ENCODE peak calls at places on chromosomes 11 and 22, in eight cellular contexts. I, T, D, Z, Q, B, O and R are unnamed samples.
A peak's percentile ranks its signal among the peaks of the same experiment; 100 is the strongest.

GRCh38 chr11:120131941-120132644 is 5.8 kb downstream of the TRIM29 start:
- DNase-seq in B (peak; percentile 5), T (no peak), D (no peak), I (no peak), O (peak; percentile 91), Z (peak; percentile 80), Q (peak; percentile 45), R (no peak)

GRCh38 chr11:33997473-33998347 is 53.8 kb upstream of the CAPRIN1 start:
- DNase-seq in B (no peak), O (peak; percentile 24), Q (no peak), D (no peak), Z (peak; percentile 17), T (no peak), I (no peak), R (no peak)

GRCh38 chr11:74085542-74085892 is 76.6 kb upstream of the UCP3 start:
- DNase-seq in B (no peak), Z (peak; percentile 16), I (peak; percentile 3), Q (peak; percentile 18), D (no peak), T (no peak), O (no peak), R (no peak)

GRCh38 chr11:77138106-77138649 is 10.1 kb downstream of the MYO7A start:
- DNase-seq in D (no peak), I (no peak), Q (no peak), T (no peak), Z (no peak), B (no peak), O (no peak), R (no peak)

GRCh38 chr11:70070736-70071135 is 7.4 kb upstream of the ANO1 start:
- DNase-seq in I (no peak), T (no peak), Q (no peak), Z (no peak), O (no peak), D (no peak), B (no peak), R (no peak)

GRCh38 chr11:31817621-31818493 is 6.7 kb upstream of the PAX6 start:
- DNase-seq in Z (no peak), T (no peak), Q (no peak), I (no peak), O (no peak), D (no peak), B (no peak), R (no peak)

GRCh38 chr11:57335023-57335342 is 709 bp downstream of the SSRP1 start:
- DNase-seq in B (no peak), I (no peak), D (no peak), Z (no peak), O (no peak), T (no peak), Q (no peak), R (no peak)

GRCh38 chr11:62497132-62497915 is 49.3 kb downstream of the AHNAK start:
- DNase-seq in T (no peak), Z (peak; percentile 86), B (no peak), Q (peak; percentile 34), O (peak; percentile 84), D (no peak), I (peak; percentile 75), R (no peak)

GRCh38 chr22:47610281-47610680 is 847.8 kb downstream of the TBC1D22A start:
- DNase-seq in O (no peak), I (no peak), T (no peak), B (no peak), Z (no peak), Q (no peak), D (no peak), R (no peak)

GRCh38 chr11:86671386-86672006 is 920 bp downstream of the ME3 start:
- DNase-seq in B (peak; percentile 84), Q (peak; percentile 55), T (no peak), Z (peak; percentile 36), O (no peak), I (peak; percentile 44), D (no peak), R (no peak)

GRCh38 chr11:61052182-61052972 is 49.9 kb upstream of the CD5 start:
- DNase-seq in B (no peak), D (no peak), Q (no peak), I (no peak), O (no peak), T (no peak), Z (no peak), R (no peak)

GRCh38 chr11:29271616-29272015 is 745.2 kb downstream of the KCNA4 start:
- DNase-seq in D (no peak), O (no peak), B (no peak), Q (no peak), Z (peak; percentile 8), I (no peak), T (no peak), R (no peak)

GRCh38 chr22:49585695-49586243 is 241.9 kb downstream of the BRD1 start:
- DNase-seq in Q (no peak), D (no peak), Z (no peak), B (no peak), I (no peak), T (no peak), O (no peak), R (no peak)

GRCh38 chr11:132994038-132994502 is 538.2 kb downstream of the OPCML start:
- DNase-seq in T (no peak), D (no peak), O (no peak), B (no peak), I (no peak), Z (no peak), Q (no peak), R (no peak)

GRCh38 chr11:132997396-132997795 is 534.9 kb downstream of the OPCML start:
- DNase-seq in B (no peak), I (no peak), O (no peak), T (no peak), Z (no peak), Q (no peak), D (no peak), R (no peak)

GRCh38 chr11:132988381-132988780 is 543.9 kb downstream of the OPCML start:
- DNase-seq in O (no peak), B (no peak), Z (no peak), D (no peak), Q (no peak), T (no peak), I (no peak), R (no peak)

GRCh38 chr11:132987936-132988335 is 544.4 kb downstream of the OPCML start:
- DNase-seq in D (no peak), Q (no peak), I (peak; percentile 1), Z (no peak), T (peak; percentile 14), O (no peak), B (no peak), R (peak; percentile 9)

DNA sequence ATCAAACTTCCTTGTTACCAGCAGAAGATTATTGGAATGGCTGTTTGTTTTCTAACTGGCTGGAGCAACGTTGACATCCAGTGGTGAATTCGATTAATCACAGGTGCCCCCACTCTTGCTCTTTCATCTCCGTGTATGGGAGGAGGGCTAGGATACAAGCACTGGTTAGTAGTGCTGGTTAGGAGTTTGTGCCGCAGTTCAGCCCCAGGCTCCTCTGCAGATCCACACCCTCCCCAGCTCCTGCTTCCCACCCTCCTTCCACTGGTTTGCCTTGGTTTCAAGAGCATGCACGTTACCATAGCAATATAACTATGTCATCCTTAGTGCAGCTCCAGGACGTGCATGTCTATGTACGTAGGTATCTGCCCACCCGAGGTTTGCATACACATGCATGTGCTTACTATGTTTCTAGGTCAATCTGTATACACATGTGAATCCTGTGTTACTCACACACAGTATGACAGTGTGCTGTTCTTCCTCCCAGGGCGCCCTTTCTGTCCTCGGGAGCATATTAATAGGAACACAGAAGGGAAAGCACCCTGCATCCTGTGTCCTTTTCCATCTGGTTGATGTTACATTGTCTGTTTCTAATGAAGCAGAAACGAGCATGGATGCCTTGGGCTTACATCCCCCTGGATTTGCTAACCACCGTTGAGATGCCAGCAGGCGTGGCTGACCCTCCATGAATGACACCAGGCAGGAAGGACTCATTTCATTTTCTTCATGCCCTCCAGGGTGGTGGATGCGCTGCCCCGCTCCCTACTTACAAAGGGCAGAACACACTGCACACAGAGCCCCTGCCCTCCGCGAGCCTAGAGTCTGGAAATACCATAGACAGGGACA is 539.2 kb downstream of the OPCML start:
- DNase-seq in B (no peak), O (no peak), T (no peak), Q (no peak), Z (no peak), D (no peak), I (no peak), R (peak; percentile 9)
- TF ChIP-seq CTCF in B (no peak), O (peak; percentile 23), T (peak; percentile 1), Q (no peak), Z (peak; percentile 28), D (peak; percentile 43), I (no peak), R (peak; percentile 43)

DNA sequence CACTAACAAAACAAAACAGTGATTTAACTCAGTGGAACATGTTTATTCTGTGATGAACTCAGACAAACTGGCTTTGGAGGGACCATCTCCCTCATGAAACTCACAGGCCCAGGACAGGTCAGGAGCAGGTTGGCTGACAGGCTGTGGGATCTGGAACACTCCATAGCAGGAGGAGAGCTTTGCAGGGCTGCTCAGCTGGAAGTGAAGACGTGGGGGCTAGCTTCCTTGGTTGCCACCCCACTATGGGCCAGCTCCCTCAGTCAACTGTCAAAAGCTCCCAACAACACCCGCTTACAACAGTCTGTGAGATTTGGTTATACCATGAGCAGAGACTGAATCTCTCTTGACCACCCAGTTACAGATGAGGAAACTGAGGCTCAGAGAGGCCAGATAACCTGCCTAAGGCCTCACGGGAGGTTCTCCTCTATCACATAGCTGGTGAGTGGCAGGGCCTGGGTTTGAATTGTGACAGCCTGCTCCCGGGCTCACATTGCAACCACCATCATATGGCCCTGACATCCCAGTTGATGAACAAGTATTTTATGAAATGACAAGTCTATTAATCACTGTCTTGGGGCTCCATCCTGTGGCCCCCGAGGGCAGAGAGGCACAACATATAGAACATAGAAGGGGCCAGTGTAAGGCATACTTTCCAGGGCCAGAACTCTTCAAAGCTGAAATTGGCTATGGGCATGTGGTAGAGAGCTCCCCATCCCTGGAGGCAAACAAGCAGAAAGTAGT is 473.4 kb downstream of the MN1 start:
- DNase-seq in B (no peak), D (no peak), I (peak; percentile 18), T (no peak), Z (peak; percentile 25), O (no peak), Q (no peak), R (no peak)
- H3K4me3 ChIP-seq in B (no peak overlapping the region), D (no peak overlapping the region), I (no peak overlapping the region), T (no peak overlapping the region), Z (no peak overlapping the region), O (no peak overlapping the region), Q (no peak overlapping the region), R (no peak overlapping the region)

GRCh38 chr11:79506734-79507344 is 66.0 kb upstream of the TENM4 start:
- DNase-seq in B (no peak), Q (no peak), O (no peak), I (no peak), D (no peak), T (no peak), Z (no peak), R (no peak)
- TF ChIP-seq CTCF in B (no peak), Q (no peak), O (no peak), I (no peak), D (no peak), T (no peak), Z (no peak), R (no peak)

GRCh38 chr11:64181506-64182411 is 4.2 kb upstream of the STIP1 start:
- DNase-seq in Z (peak; percentile 92), I (peak; percentile 93), Q (peak; percentile 92), T (peak; percentile 82), O (peak; percentile 66), D (peak; percentile 71), B (peak; percentile 94), R (peak; percentile 54)
- H3K4me3 ChIP-seq in Z (no peak overlapping the region), I (no peak overlapping the region), Q (no peak overlapping the region), T (no peak overlapping the region), O (no peak overlapping the region), D (peak overlapping the region; percentile 40), B (no peak overlapping the region), R (peak overlapping the region; percentile 40)